ENCODE peak calls at places on chromosomes 12 and 14, in five cellular contexts. X, S, V, C and P are unnamed samples.

GRCh38 chr12:94405378-94406116 is 54.1 kb downstream of the CEP83 start:
- DNase-seq in V (peak), X (no peak), S (no peak), C (no peak), P (peak)

GRCh38 chr14:39425947-39426346 is 6.3 kb downstream of the FBXO33 start:
- DNase-seq in V (no peak), X (no peak), C (no peak), S (no peak), P (no peak)

GRCh38 chr14:64879635-64880381 is at the start of gene SPTB:
- DNase-seq in C (peak), V (no peak), X (peak), S (no peak), P (no peak)

GRCh38 chr14:34088918-34089317 is 138.0 kb upstream of the EGLN3 start:
- DNase-seq in C (no peak), V (no peak), S (no peak), X (no peak), P (no peak)

GRCh38 chr14:102793531-102794328 is 16.5 kb downstream of the TRAF3 start:
- DNase-seq in X (no peak), V (no peak), C (no peak), S (no peak), P (no peak)

GRCh38 chr14:97267509-97267908 is 470.3 kb downstream of the VRK1 start:
- DNase-seq in V (no peak), C (no peak), X (no peak), S (no peak), P (peak)

GRCh38 chr14:91897121-91897701 is 29.9 kb upstream of the TC2N start:
- DNase-seq in S (peak), X (peak), C (peak), V (peak), P (peak)

GRCh38 chr14:98867146-98867545 is 404.9 kb downstream of the BCL11B start:
- DNase-seq in V (no peak), C (no peak), X (no peak), S (no peak), P (no peak)

GRCh38 chr12:98870521-98870920 is 225.4 kb downstream of the APAF1 start:
- DNase-seq in C (no peak), S (no peak), X (peak), V (no peak), P (no peak)

GRCh38 chr12:64451687-64452558 is at the start of gene TBK1:
- DNase-seq in V (peak), C (peak), X (peak), S (peak), P (peak)
- TF ChIP-seq CTCF in V (no peak), C (no peak), X (peak), S (no peak), P (no peak)

DNA sequence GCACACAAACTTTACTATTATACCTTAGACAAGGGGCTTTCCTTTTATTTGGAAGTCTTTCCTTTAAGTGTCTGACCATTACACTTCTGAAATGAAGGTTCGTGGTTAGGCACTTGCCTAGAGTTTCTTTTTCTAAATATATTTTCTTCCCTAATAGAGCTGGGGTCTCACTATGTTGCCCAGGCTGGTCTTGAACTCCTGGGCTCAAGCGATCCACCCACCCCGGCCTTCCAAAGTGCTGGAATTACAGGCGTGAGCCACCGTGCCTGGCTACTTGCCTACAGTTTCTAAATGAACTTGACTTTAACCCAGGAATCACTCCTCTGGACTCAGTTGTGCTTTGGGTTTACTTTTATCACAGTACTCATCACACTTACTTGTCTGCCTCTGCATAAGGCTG is 57.6 kb downstream of the PEBP1 start:
- DNase-seq in C (no peak), S (no peak), V (no peak), X (no peak), P (no peak)
- H3K4me3 ChIP-seq in C (no peak), S (no peak), V (no peak), X (no peak), P (no peak)

DNA sequence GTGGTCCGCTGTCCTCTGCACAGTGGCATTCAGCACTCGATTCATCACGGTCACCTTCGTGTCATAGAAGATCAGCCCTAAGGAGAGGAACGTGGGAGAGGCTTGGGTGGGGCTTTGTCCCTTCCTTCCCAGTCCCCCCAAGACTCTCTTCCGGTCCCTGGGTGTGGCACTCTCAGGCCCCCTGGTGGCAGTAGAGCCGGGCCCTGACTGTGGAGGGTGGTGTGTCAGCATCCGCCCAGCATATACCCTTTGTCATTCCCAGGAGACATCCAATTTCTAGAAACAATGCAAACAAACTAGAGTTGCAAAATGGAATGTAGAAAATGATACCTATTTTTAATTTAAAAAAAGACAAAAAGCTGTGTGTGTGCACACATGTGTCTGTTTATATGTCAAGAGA is 45.0 kb downstream of the TRAFD1 start:
- DNase-seq in C (no peak), X (no peak), S (no peak), V (peak), P (peak)
- TF ChIP-seq CTCF in C (no peak), X (peak), S (no peak), V (peak), P (peak)

DNA sequence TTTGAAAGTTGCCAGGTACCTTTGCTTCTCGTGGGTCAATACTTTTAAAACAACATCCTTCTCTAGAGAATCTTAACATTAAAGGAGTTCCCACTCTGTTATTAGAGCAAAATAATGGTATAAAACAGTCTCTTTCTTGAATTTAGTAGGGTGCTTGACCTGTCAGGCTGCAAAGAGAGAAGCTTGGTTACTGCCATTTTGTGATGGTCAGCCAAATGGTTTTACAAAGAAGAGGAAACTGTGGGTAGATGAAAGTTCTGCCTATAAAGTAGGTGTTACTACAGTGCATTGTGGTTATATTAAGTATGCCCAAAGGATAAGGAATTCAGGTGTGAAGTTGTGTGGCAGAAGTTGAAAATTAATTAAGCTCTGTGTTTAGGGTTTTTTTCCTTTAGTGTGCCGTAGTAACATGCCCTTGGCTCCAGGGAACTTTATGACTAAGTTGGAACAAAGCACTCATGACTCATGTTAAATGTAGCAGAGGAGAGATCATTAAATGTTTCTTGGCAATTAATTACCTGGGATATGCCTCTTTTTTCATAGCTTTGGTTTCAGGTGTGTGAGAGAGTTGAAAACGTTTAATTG is 354.0 kb upstream of the KITLG start:
- DNase-seq in V (peak), S (peak), C (no peak), X (no peak), P (peak)
- H3K4me3 ChIP-seq in V (no peak), S (no peak), C (no peak), X (no peak), P (no peak)

GRCh38 chr12:21938879-21939278 is 2.3 kb downstream of the ABCC9 start:
- DNase-seq in V (no peak), X (no peak), S (no peak), C (no peak), P (no peak)
- TF ChIP-seq CTCF in V (no peak), X (no peak), S (no peak), C (no peak), P (no peak)

DNA sequence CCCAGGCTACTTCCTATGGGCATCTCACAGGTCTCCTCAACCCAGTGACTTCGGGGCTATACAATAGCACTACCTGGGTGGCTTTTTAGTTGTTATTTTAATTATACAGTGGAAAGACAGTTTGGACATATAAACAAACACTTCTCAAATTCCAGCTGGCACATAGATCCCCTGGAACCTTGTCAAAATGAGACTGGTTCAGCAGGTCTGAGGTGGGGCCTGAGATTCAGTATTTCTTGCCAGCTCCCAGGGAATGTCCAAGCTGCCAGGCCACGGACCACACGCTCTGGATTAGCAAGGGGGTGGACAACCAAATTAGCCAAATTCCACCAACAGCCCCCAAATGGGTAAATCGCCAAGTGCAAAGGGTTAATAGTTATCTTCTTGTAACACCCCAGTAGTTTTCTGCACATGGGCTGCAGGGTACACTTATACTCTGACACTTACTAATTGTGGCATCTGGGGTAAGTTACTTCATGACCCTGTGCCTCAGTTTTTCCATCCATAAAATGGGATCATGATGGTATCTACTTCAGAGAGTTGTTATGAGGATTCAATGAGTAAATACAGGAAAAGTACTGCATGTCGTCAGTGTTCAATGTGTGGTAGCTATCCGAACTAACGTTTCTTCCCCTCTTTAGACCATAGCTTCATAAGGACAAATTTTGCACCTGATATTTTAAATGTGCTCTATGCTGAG is 789.4 kb upstream of the TBX3 start:
- DNase-seq in S (no peak), C (no peak), V (no peak), X (no peak), P (no peak)
- H3K4me3 ChIP-seq in S (no peak), C (no peak), V (no peak), X (no peak), P (no peak)

GRCh38 chr14:38210587-38211257 is 3.0 kb downstream of the SSTR1 start:
- DNase-seq in V (peak), S (no peak), X (no peak), C (peak), P (peak)
- TF ChIP-seq CTCF in V (peak), S (no peak), X (no peak), C (no peak), P (peak)

GRCh38 chr14:23364604-23365352 is at the start of gene EFS:
- DNase-seq in C (peak), V (no peak), X (no peak), S (no peak), P (peak)
- H3K4me3 ChIP-seq in C (peak), V (peak), X (peak), S (peak), P (peak)

DNA sequence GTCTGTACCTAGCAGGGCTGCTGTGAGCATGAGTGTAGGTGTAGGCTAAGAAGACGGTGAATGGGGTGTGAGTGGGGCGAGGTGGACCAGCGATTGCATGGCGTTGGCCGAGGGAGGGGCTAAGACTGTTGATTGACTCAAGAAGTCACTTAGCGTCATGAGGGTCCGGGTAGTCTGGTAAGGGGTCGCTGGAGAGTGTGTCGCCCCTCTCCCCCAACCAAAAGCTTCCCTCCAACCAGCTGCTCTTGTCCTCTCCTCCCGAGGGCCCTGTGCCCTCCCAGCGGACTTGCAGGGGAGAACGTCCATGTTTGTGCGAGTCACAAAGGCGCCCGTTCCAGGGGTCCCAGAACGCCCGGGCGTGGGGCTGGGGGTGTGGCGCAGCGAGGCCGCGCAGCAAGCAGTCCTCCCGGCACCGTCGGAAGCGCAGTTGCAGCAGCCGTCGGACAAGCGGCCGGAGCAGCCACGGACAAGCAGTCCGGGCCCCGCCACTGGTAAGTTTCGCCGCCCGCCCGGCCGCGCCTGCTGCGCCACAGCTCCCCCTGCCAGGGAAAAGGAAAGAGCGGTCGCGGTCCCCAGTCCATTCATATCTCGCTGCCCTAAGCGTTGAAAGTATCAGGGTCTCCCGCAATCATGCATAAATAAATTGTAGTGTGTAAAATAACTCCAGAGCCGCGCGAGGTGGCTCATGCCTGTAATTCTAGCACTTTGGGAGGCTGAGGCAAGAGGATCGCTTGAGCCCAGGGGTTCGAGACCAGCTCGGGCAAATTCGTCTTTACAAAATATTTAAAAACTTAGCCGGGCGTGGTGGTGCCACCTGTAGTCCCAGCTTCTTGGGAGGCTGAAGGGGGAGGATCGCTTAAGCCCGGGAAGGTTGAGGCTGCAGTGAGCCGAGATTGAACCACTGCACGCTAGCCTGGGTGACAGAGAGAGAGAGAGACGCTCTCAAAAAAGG is at the start of gene CCDC63:
- DNase-seq in V (peak), S (no peak), C (peak), X (no peak), P (peak)
- TF ChIP-seq CTCF in V (peak), S (no peak), C (peak), X (peak), P (peak)